ENCODE peak calls at places on chromosomes 7 and 10, in ten cellular contexts. Y is GM19239; L is GM13977; Z is IMR-90; V is AG08395; X is tibial nerve; O is WTC11; A is HuH-7.5; B is activated CD4-positive, alpha-beta memory T cell treated with anti-CD3 and anti-CD28 coated beads, Interleukin-2, amount 10 ng/mL, durations not matched to agents 7 days and 5 days; N is NCI-H1105. T is an unnamed sample.

GRCh38 chr10:52539463-52539862 is 225.4 kb downstream of the DKK1 start:
- DNase-seq in X (no peak), L (no peak), Y (no peak), O (no peak), N (no peak), A (no peak), B (no peak), Z (peak; percentile 47), V (no peak), T (no peak)

GRCh38 chr7:20033621-20034200 is 183.5 kb downstream of the MACC1 start:
- DNase-seq in V (peak; percentile 77), X (no peak), O (no peak), A (no peak), N (no peak), B (no peak), L (no peak), Y (no peak), Z (peak; percentile 73), T (no peak)

GRCh38 chr10:72483452-72483851 is 128.7 kb upstream of the DNAJB12 start:
- DNase-seq in O (no peak), X (no peak), B (no peak), Z (no peak), Y (no peak), N (no peak), V (no peak), L (no peak), A (no peak), T (no peak)

GRCh38 chr10:76543655-76544054 is 1094.0 kb downstream of the KCNMA1 start:
- DNase-seq in A (no peak), Z (peak; percentile 30), V (no peak), B (no peak), L (no peak), O (no peak), N (no peak), Y (no peak), X (no peak), T (no peak)

GRCh38 chr7:77738871-77739270 is 42.6 kb downstream of the RSBN1L start:
- DNase-seq in O (no peak), N (no peak), L (no peak), X (no peak), A (peak; percentile 6), B (no peak), Y (no peak), Z (peak; percentile 55), V (peak; percentile 17), T (no peak)

GRCh38 chr10:29634764-29635625 is at the start of gene SVIL:
- DNase-seq in X (peak; percentile 49), N (no peak), Z (peak; percentile 71), O (peak; percentile 24), B (no peak), L (no peak), A (no peak), V (peak; percentile 62), Y (no peak), T (no peak)

GRCh38 chr10:86306628-86307278 is 59.8 kb downstream of the GRID1 start:
- DNase-seq in B (peak; percentile 40), X (no peak), O (peak; percentile 68), N (no peak), Y (no peak), V (peak; percentile 22), L (peak; percentile 46), A (peak; percentile 31), Z (peak; percentile 4), T (no peak)

GRCh38 chr10:103479135-103479534 is at the start of gene CALHM3:
- DNase-seq in Y (no peak), B (no peak), V (peak; percentile 54), Z (no peak), O (no peak), A (no peak), X (no peak), L (no peak), N (no peak), T (no peak)

GRCh38 chr10:118908487-118909280 is 120.8 kb upstream of the NANOS1 start:
- DNase-seq in N (no peak), Y (no peak), Z (no peak), L (no peak), X (no peak), B (no peak), O (no peak), A (no peak), V (no peak), T (no peak)

GRCh38 chr10:30436688-30437038 is 2.7 kb downstream of the MAP3K8 start:
- DNase-seq in N (no peak), O (no peak), L (no peak), X (no peak), A (no peak), V (no peak), B (no peak), Y (no peak), Z (no peak), T (no peak)

GRCh38 chr7:47609803-47610452 is 28.0 kb upstream of the TNS3 start:
- DNase-seq in N (no peak), Z (peak; percentile 97), O (no peak), V (peak; percentile 29), B (no peak), L (no peak), X (no peak), A (no peak), Y (no peak), T (peak; percentile 65)

GRCh38 chr7:129990403-129991192 is 37.8 kb upstream of the UBE2H start:
- DNase-seq in O (peak; percentile 18), Y (no peak), V (peak; percentile 18), Z (peak; percentile 25), B (no peak), A (no peak), L (no peak), X (no peak), N (no peak), T (peak; percentile 66)

GRCh38 chr7:108413782-108414492 is 42.3 kb downstream of the NRCAM start:
- DNase-seq in V (peak; percentile 9), A (no peak), O (peak; percentile 30), X (no peak), B (no peak), L (no peak), N (no peak), Y (no peak), Z (peak; percentile 5), T (no peak)

GRCh38 chr7:140196361-140197217 is 19.8 kb upstream of the KDM7A start:
- DNase-seq in X (peak; percentile 23), L (no peak), Y (no peak), B (no peak), O (no peak), N (no peak), A (no peak), V (no peak), Z (peak; percentile 34), T (no peak)